ENCODE peak calls at places on chromosomes 2 and 18, in seven cellular contexts. H, I, G, F, D, S and U are unnamed samples.

GRCh38 chr18:58230438-58231179 is 186.6 kb downstream of the NEDD4L start:
- DNase-seq in F (no peak), H (no peak), G (no peak), D (no peak), S (no peak), I (no peak), U (no peak)

GRCh38 chr2:20583425-20583881 is 67.4 kb downstream of the HS1BP3 start:
- DNase-seq in S (no peak), H (no peak), I (peak; percentile 26), F (peak; percentile 69), G (peak; percentile 11), D (peak; percentile 57), U (no peak)

GRCh38 chr2:99200232-99200631 is 19.2 kb downstream of the MRPL30 start:
- DNase-seq in H (no peak), D (no peak), S (no peak), F (no peak), I (no peak), G (no peak), U (no peak)

GRCh38 chr2:74740395-74741075 is 86.5 kb downstream of the SEMA4F start:
- DNase-seq in I (no peak), G (peak; percentile 20), F (no peak), H (peak; percentile 26), S (no peak), D (peak; percentile 79), U (no peak)

GRCh38 chr18:26511339-26512071 is 36.8 kb downstream of the KCTD1 start:
- DNase-seq in I (no peak), G (no peak), D (no peak), H (no peak), S (no peak), F (no peak), U (no peak)

GRCh38 chr2:197934926-197935274 is 130.5 kb downstream of the PLCL1 start:
- DNase-seq in I (no peak), G (no peak), F (no peak), S (no peak), H (no peak), D (no peak), U (no peak)

GRCh38 chr2:47119001-47119400 is 36.1 kb downstream of the STPG4 start:
- DNase-seq in H (no peak), F (no peak), I (no peak), D (no peak), G (no peak), S (no peak), U (no peak)

GRCh38 chr18:70261141-70261788 is 27.6 kb upstream of the SOCS6 start:
- DNase-seq in F (no peak), S (no peak), G (no peak), D (no peak), I (no peak), H (no peak), U (no peak)

GRCh38 chr2:159137511-159138101 is 148.9 kb downstream of the WDSUB1 start:
- DNase-seq in I (no peak), H (peak; percentile 44), F (no peak), G (no peak), D (no peak), S (no peak), U (no peak)

GRCh38 chr2:47024046-47024445 is 108.4 kb upstream of the MCFD2 start:
- DNase-seq in G (no peak), F (no peak), S (peak; percentile 56), I (no peak), H (no peak), D (no peak), U (no peak)

GRCh38 chr18:35581555-35582309 is at the start of gene GALNT1:
- DNase-seq in G (peak; percentile 37), H (peak; percentile 9), I (no peak), F (no peak), S (peak; percentile 90), D (peak; percentile 72), U (no peak)

GRCh38 chr2:12722445-12723316 is 5.9 kb downstream of the TRIB2 start:
- DNase-seq in G (no peak), I (no peak), H (no peak), S (no peak), F (no peak), D (no peak), U (no peak)

GRCh38 chr2:182666674-182667320 is 49.3 kb upstream of the DNAJC10 start:
- DNase-seq in S (no peak), I (no peak), F (no peak), H (no peak), G (no peak), D (no peak), U (no peak)

GRCh38 chr2:191679818-191680600 is 2.1 kb downstream of the NABP1 start:
- DNase-seq in I (no peak), F (no peak), G (no peak), H (no peak), D (no peak), S (no peak), U (no peak)

GRCh38 chr2:142330458-142330857 is 199.6 kb upstream of the LRP1B start:
- DNase-seq in H (no peak), G (no peak), I (no peak), S (no peak), F (no peak), D (no peak), U (no peak)

GRCh38 chr18:79863161-79863945 is 65.6 kb downstream of the KCNG2 start:
- DNase-seq in H (no peak), I (peak; percentile 43), D (peak; percentile 47), F (no peak), G (no peak), S (peak; percentile 78), U (no peak)

GRCh38 chr2:46275995-46276394 is 21.2 kb upstream of the EPAS1 start:
- DNase-seq in G (peak; percentile 75), H (peak; percentile 87), D (peak; percentile 84), S (peak; percentile 86), I (no peak), F (peak; percentile 74), U (no peak)

GRCh38 chr2:188511346-188511745 is 219.7 kb downstream of the GULP1 start:
- DNase-seq in S (no peak), I (no peak), G (no peak), D (no peak), F (no peak), H (no peak), U (no peak)

GRCh38 chr2:107607054-107607453 is 219.6 kb upstream of the RGPD4 start:
- DNase-seq in H (no peak), S (no peak), G (no peak), D (no peak), F (no peak), I (no peak), U (no peak)

GRCh38 chr2:85744771-85745601 is 8.8 kb upstream of the ATOH8 start:
- DNase-seq in F (peak; percentile 86), S (no peak), H (no peak), I (no peak), D (peak; percentile 43), G (peak; percentile 65), U (no peak)

GRCh38 chr2:73457982-73458381 is 72.3 kb downstream of the ALMS1 start:
- DNase-seq in F (no peak), I (no peak), G (no peak), D (no peak), H (no peak), S (no peak), U (no peak)

GRCh38 chr2:12950957-12951656 is 234.4 kb downstream of the TRIB2 start:
- DNase-seq in S (no peak), I (no peak), F (no peak), D (no peak), G (no peak), H (no peak), U (no peak)

GRCh38 chr2:140863713-140864112 is 1267.1 kb downstream of the LRP1B start:
- DNase-seq in I (no peak), G (no peak), D (no peak), H (no peak), F (no peak), S (no peak), U (no peak)

GRCh38 chr2:200340527-200341224 is 34.2 kb downstream of the SPATS2L start:
- DNase-seq in D (no peak), S (no peak), G (no peak), I (no peak), H (no peak), F (no peak), U (no peak)

GRCh38 chr18:7755753-7756475 is 188.8 kb downstream of the PTPRM start:
- DNase-seq in I (no peak), F (no peak), H (no peak), D (no peak), G (no peak), S (no peak), U (no peak)
- TF ChIP-seq CTCF in I (no peak), F (no peak), H (peak; percentile 29), D (peak; percentile 48), G (peak; percentile 64), S (peak; percentile 46), U (no peak)

DNA sequence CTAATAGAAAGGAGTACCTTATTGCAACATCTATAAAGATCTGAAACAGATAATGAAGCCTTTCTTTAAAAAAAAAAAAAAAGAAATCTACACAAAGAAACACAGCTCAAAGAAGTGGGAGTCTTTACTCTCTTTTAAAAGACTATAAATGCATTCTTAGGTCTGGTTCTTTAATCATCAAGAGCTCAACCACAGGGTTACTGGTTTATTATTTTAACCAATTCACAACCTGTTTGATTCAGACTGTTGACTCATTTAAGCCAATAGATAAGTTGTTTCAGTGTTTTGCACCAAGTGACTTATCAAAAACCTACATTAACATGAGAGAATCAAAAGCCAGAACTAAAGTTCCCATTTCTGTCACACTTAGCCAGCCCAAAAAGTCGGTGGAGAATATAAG is 93.1 kb downstream of the TCF4 start:
- DNase-seq in G (no peak), I (no peak), S (no peak), D (no peak), F (no peak), H (no peak), U (no peak)
- H3K27ac ChIP-seq in G (no peak overlapping the region), I (no peak overlapping the region), S (no peak overlapping the region), D (no peak overlapping the region), F (no peak overlapping the region), H (no peak overlapping the region), U (no peak overlapping the region)

DNA sequence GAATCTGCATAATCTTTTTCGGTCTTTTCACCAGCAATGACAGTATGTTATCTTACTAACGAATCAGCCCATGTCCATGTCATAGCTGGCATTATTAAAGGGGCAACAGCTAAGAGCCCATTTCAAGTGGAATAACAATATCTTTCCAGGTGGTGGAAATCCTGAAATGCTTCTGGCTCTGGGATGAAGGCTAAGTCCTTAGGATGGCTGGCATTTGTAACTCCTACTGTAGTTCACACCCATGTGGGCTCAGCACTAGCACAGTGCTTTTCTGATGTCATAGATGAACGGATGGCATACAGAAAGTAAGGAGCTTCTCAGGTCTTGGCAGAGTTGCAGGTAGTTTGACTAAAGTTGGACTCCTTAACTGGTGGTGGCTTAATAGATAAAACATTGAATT is 10.0 kb downstream of the TMEM200C start:
- DNase-seq in S (no peak), G (no peak), D (no peak), F (no peak), H (no peak), I (no peak), U (no peak)
- H3K27me3 ChIP-seq in S (no peaks in the 10 kb centered on the region), G (peaks cover 68% of the 10 kb centered on the region), D (peaks cover 14% of the 10 kb centered on the region), F (no peaks in the 10 kb centered on the region), H (no peaks in the 10 kb centered on the region), I (no peaks in the 10 kb centered on the region), U (peaks cover 43% of the 10 kb centered on the region)

GRCh38 chr2:52034706-52035105 is 1002.8 kb upstream of the NRXN1 start:
- DNase-seq in D (no peak), F (no peak), S (no peak), G (no peak), I (no peak), H (no peak), U (no peak)
- TF ChIP-seq CTCF in D (no peak), F (no peak), S (no peak), G (no peak), I (no peak), H (no peak), U (no peak)

GRCh38 chr18:8177330-8178016 is 431.8 kb upstream of the RAB12 start:
- DNase-seq in H (peak; percentile 22), I (no peak), D (no peak), G (no peak), F (no peak), S (no peak), U (no peak)
- H3K27ac ChIP-seq in H (no peak overlapping the region), I (no peak overlapping the region), D (no peak overlapping the region), G (peak overlapping the region; percentile 55), F (peak overlapping the region; percentile 67), S (no peak overlapping the region), U (no peak overlapping the region)